ENCODE peak calls at places on chromosomes 3 and 15, in six cellular contexts. G is uterus, V is NB4, X is vagina, A is IMR-90, H is heart right ventricle. J is an unnamed sample.

GRCh38 chr15:96514607-96515285 is 184.2 kb downstream of the NR2F2 start:
- DNase-seq in G (no peak), V (peak; percentile 15), X (no peak), A (no peak), H (no peak), J (no peak)

GRCh38 chr15:59702351-59702750 is 13.2 kb upstream of the BNIP2 start:
- DNase-seq in G (no peak), V (no peak), X (no peak), A (no peak), H (no peak), J (no peak)

GRCh38 chr3:65484964-65485363 is 553.8 kb downstream of the MAGI1 start:
- DNase-seq in G (no peak), V (no peak), X (no peak), A (no peak), H (no peak), J (no peak)

GRCh38 chr3:22113453-22113852 is 362.4 kb upstream of the ZNF385D start:
- DNase-seq in G (no peak), V (no peak), X (no peak), A (no peak), H (no peak), J (peak; percentile 20)

GRCh38 chr15:68177747-68178146 is 27.4 kb downstream of the CALML4 start:
- DNase-seq in G (no peak), V (no peak), X (no peak), A (peak; percentile 61), H (no peak), J (peak; percentile 80)

GRCh38 chr3:42631650-42632049 is 21.8 kb upstream of the ZBTB47 start:
- DNase-seq in G (no peak), V (no peak), X (no peak), A (no peak), H (no peak), J (no peak)

GRCh38 chr15:71152542-71152941 is 37.3 kb downstream of the THSD4 start:
- DNase-seq in G (no peak), V (no peak), X (no peak), A (no peak), H (no peak), J (no peak)

GRCh38 chr3:14428087-14429067 is 26.0 kb downstream of the SLC6A6 start:
- DNase-seq in G (no peak), V (no peak), X (no peak), A (no peak), H (no peak), J (no peak)

GRCh38 chr15:29134641-29135071 is 135.0 kb downstream of the NSMCE3 start:
- DNase-seq in G (no peak), V (no peak), X (no peak), A (no peak), H (no peak), J (no peak)

GRCh38 chr3:98565237-98565643 is 28.2 kb downstream of the CPOX start:
- DNase-seq in G (no peak), V (no peak), X (no peak), A (no peak), H (no peak), J (no peak)

GRCh38 chr3:117898722-117899121 is 1135.9 kb downstream of the IGSF11 start:
- DNase-seq in G (no peak), V (peak; percentile 21), X (no peak), A (no peak), H (no peak), J (peak; percentile 42)

GRCh38 chr15:25712961-25713355 is 150.2 kb downstream of the ATP10A start:
- DNase-seq in G (no peak), V (no peak), X (no peak), A (no peak), H (no peak), J (no peak)

GRCh38 chr3:17752441-17752840 is 10.0 kb upstream of the TBC1D5 start:
- DNase-seq in G (no peak), V (no peak), X (no peak), A (no peak), H (no peak), J (no peak)

DNA sequence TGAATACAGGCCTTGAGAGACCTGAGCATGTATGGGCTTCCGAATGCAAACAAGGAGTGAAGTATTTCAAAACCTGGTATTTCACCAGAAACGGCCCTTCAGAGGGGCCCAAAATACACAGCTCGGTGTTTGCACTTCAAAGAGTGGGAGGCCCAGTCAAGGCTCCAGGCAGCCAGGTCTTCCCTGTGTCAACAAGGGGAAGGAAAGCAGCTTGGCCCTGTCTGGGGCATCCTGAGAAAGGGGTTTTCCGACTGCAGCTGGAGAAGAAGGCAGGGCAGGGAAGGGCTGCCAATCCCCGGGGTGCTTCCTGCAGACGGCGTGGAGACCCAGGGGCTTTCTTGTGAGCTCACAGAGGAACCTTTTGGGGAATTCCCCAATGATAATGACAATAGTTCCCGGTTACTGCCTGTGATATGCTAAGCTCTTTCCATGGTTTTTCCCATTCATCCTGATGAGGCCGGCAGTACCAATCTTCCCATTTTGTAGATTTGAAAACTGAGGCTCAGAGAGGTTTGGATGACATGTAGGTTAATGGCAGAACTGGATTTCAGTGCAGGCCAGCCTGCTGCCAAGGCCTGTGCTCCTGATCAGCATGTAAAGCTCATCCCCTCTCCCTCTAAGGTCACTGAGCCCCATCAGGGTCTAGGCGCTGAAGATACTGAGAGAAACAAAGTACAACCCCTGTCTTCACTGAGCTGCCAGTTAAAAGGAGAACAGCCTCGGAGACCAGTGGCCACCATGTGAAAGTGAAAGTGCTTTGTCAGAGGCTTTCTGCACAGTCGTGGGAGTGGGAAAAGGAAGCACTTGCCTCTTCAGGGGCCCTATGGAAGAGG is 43.0 kb upstream of the TLE3 start:
- DNase-seq in G (no peak), V (peak; percentile 75), X (no peak), A (peak; percentile 57), H (no peak), J (peak; percentile 83)
- TF ChIP-seq CTCF in G (no peak), V (no peak), X (no peak), A (no peak), H (no peak), J (no peak)

GRCh38 chr3:144931590-144931989 is 960.0 kb downstream of the DIPK2A start:
- DNase-seq in G (no peak), V (no peak), X (no peak), A (no peak), H (no peak), J (no peak)
- H3K4me3 ChIP-seq in G (no peak overlapping the region), V (no peak overlapping the region), X (no peak overlapping the region), A (no peak overlapping the region), H (no peak overlapping the region), J (no peak overlapping the region)

GRCh38 chr3:60755094-60755493 is 496.2 kb downstream of the FHIT start:
- DNase-seq in G (no peak), V (peak; percentile 40), X (no peak), A (no peak), H (no peak), J (no peak)
- TF ChIP-seq CTCF in G (no peak), V (peak; percentile 46), X (no peak), A (no peak), H (no peak), J (peak; percentile 32)

GRCh38 chr15:99019558-99020540 is 12.3 kb upstream of the PGPEP1L start:
- DNase-seq in G (no peak), V (peak; percentile 21), X (no peak), A (peak; percentile 65), H (no peak), J (peak; percentile 73)

GRCh38 chr15:99016680-99017321 is 9.2 kb upstream of the PGPEP1L start:
- DNase-seq in G (no peak), V (peak; percentile 57), X (no peak), A (peak; percentile 66), H (peak; percentile 25), J (peak; percentile 22)

GRCh38 chr15:99021027-99021624 is 13.5 kb upstream of the PGPEP1L start:
- DNase-seq in G (no peak), V (no peak), X (no peak), A (no peak), H (no peak), J (no peak)

GRCh38 chr15:99017322-99017701 is 9.7 kb upstream of the PGPEP1L start:
- DNase-seq in G (no peak), V (no peak), X (no peak), A (no peak), H (no peak), J (no peak)

GRCh38 chr15:99021669-99022068 is 14.1 kb upstream of the PGPEP1L start:
- DNase-seq in G (no peak), V (no peak), X (no peak), A (no peak), H (no peak), J (no peak)
- H3K4me3 ChIP-seq in G (no peak overlapping the region), V (no peak overlapping the region), X (no peak overlapping the region), A (no peak overlapping the region), H (no peak overlapping the region), J (no peak overlapping the region)

DNA sequence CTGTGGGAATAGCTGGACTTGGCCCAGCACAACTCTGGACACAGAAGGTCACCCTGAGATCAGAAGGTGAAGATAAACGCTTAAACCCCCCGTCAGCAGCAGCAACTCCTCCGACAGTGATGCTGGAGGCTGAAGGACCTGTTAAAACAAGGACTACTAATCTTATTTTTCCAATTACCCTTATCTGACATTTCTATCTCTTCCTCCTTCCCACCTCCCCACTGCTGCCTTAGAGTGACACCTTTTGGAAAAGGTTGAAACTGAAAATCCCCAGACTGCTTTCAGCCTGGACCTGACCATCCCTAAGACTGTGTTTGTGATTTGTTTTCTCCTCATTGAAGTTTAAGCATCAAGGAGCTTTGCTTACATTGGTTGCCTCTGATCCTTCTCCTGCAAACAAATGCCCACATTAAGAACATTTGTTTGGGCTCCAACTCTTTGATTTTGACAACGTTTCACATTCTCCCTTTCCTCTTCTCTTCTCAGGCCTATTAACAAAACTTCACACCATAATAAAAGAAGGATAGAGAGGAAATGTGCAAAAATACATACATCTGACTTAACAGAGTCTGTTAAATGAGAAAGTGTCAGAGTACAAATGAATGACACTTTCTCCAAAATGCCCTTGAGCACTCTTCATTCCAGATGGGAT is 410.6 kb upstream of the WNT5A start:
- DNase-seq in G (no peak), V (peak; percentile 4), X (no peak), A (peak; percentile 21), H (no peak), J (peak; percentile 49)
- TF ChIP-seq CTCF in G (peak; percentile 32), V (no peak), X (no peak), A (peak; percentile 58), H (no peak), J (peak; percentile 55)

GRCh38 chr15:64773606-64774555 is 1.5 kb downstream of the RBPMS2 start:
- DNase-seq in G (no peak), V (no peak), X (no peak), A (no peak), H (no peak), J (no peak)
- H3K4me3 ChIP-seq in G (peak overlapping the region; percentile 95), V (no peak overlapping the region), X (peak overlapping the region; percentile 89), A (no peak overlapping the region), H (peak overlapping the region; percentile 92), J (no peak overlapping the region)

DNA sequence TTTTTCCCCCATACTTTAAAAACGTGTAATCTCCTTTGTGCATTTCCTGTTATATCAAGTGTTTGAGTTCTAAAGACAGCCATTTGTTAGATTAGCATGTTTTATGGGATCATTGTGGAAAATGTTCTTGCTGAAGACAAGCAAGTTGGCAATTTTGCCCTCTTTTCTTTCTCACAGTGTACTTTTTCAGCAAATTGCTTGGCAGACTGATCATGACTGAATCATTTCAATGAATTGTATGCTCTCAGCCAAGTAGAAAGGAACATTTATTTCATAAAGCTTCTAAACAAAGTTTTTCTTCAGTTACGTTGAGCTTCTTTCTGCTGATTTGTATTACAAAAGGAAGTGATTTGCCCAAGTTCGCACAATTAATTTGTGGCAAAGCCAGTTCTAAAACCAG is 51.6 kb downstream of the ATG7 start:
- DNase-seq in G (no peak), V (no peak), X (no peak), A (peak; percentile 44), H (no peak), J (no peak)
- TF ChIP-seq CTCF in G (no peak), V (no peak), X (no peak), A (no peak), H (no peak), J (no peak)